ENCODE peak calls at places on chromosomes 16 and 17, in four cellular contexts. I is ovary; L is naive thymus-derived CD4-positive, alpha-beta T cell; M is IMR-90. U is an unnamed sample. For H3K4me1 and H3K9me3, the result is how much of the 10 kb centered on the place peaks cover.

GRCh38 chr17:7853693-7854043 is 1.2 kb upstream of the TMEM88 start:
- DNase-seq in M (no peak), L (peak), I (peak), U (no peak)

GRCh38 chr17:74165811-74166365 is 37.6 kb upstream of the RPL38 start:
- DNase-seq in M (no peak), I (no peak), L (no peak), U (no peak)

GRCh38 chr17:63623786-63624185 is 1.6 kb downstream of the MAP3K3 start:
- DNase-seq in M (no peak), I (no peak), L (no peak), U (no peak)

GRCh38 chr17:1994707-1995106 is 30.4 kb downstream of the RTN4RL1 start:
- DNase-seq in M (no peak), L (no peak), I (no peak), U (no peak)

GRCh38 chr17:10792156-10792555 is 11.7 kb downstream of the TMEM238L start:
- DNase-seq in L (no peak), M (no peak), I (no peak), U (peak)

GRCh38 chr16:82152641-82153094 is 17.4 kb downstream of the MPHOSPH6 start:
- DNase-seq in L (no peak), M (peak), I (no peak), U (peak)

GRCh38 chr16:11586856-11587642 is at the start of gene LITAF:
- DNase-seq in I (peak), M (peak), L (peak), U (peak)

GRCh38 chr16:2472885-2473284 is 1.8 kb downstream of the NTN3 start:
- DNase-seq in L (no peak), I (no peak), M (no peak), U (no peak)

GRCh38 chr17:59377410-59377809 is 46.0 kb downstream of the YPEL2 start:
- DNase-seq in I (no peak), M (peak), L (no peak), U (no peak)

GRCh38 chr17:76251478-76252039 is 11.3 kb upstream of the RNF157 start:
- DNase-seq in M (no peak), I (no peak), L (no peak), U (peak)

GRCh38 chr16:2846511-2847310 is 11.3 kb downstream of the PRSS22 start:
- DNase-seq in M (peak), I (no peak), L (no peak), U (no peak)

GRCh38 chr17:62821213-62822079 is 13.3 kb upstream of the MARCHF10 start:
- DNase-seq in L (no peak), I (no peak), M (no peak), U (no peak)

GRCh38 chr17:5122586-5123342 is 6.9 kb downstream of the USP6 start:
- DNase-seq in M (no peak), L (no peak), I (peak), U (peak)

GRCh38 chr17:78908426-78908825 is 5.4 kb upstream of the CEP295NL start:
- DNase-seq in M (no peak), L (no peak), I (no peak), U (no peak)

GRCh38 chr17:64042700-64043485 is 22.5 kb upstream of the ICAM2 start:
- DNase-seq in M (no peak), I (peak), L (no peak), U (no peak)

GRCh38 chr17:72387487-72387886 is 266.7 kb downstream of the SOX9 start:
- DNase-seq in L (no peak), I (no peak), M (peak), U (no peak)

GRCh38 chr17:44004077-44004760 is at the start of gene NAGS:
- DNase-seq in I (peak), L (no peak), M (no peak), U (peak)

GRCh38 chr17:43880420-43880991 is 26.8 kb downstream of the MPP2 start:
- DNase-seq in M (no peak), L (no peak), I (no peak), U (peak)

GRCh38 chr16:47143677-47144558 is at the start of gene NETO2:
- DNase-seq in I (peak), M (peak), L (peak), U (peak)

GRCh38 chr17:40993856-40994255 is at the start of gene KRTAP3-3:
- DNase-seq in I (no peak), M (no peak), L (no peak), U (no peak)

GRCh38 chr16:58317608-58318152 is 22.9 kb upstream of the PRSS54 start:
- DNase-seq in I (no peak), L (no peak), M (no peak), U (no peak)

GRCh38 chr17:46983782-46984181 is 4.7 kb upstream of the RPRML start:
- DNase-seq in M (no peak), I (no peak), L (no peak), U (no peak)

GRCh38 chr16:51120289-51121008 is 30.6 kb downstream of the SALL1 start:
- DNase-seq in M (no peak), I (no peak), L (no peak), U (no peak)

GRCh38 chr17:41689497-41690299 is 1.0 kb downstream of the EIF1 start:
- DNase-seq in L (peak), M (peak), I (no peak), U (peak)

GRCh38 chr16:855471-855870 is 54.9 kb upstream of the GNG13 start:
- DNase-seq in L (no peak), M (no peak), I (no peak), U (no peak)

DNA sequence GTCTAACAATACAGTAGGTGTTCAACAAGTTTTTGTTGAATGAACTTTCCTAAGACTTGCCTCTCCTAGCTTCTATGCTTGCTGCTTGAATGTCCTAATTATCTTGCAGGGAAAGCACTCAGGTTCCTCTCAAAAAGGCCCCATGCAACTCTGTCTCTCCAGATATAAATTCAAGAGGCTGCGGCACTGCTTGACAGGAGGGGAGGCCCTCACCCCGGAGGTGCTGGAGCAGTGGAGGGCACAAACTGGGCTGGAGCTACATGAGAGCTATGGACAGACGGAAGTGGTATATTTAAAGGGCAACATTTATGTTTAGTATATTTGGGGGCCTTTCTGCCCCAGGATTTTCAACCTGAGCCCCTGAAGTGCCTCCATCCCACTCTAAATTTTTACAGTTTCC is 14.4 kb downstream of the THUMPD1 start:
- DNase-seq in L (no peak), M (no peak), I (no peak), U (no peak)
- H3K4me1 ChIP-seq in L (under half), M (under half), I (under half), U (under half)

GRCh38 chr17:33475594-33475993 is 182.5 kb upstream of the ASIC2 start:
- DNase-seq in M (no peak), L (no peak), I (no peak), U (no peak)

GRCh38 chr17:33474789-33475188 is 181.7 kb upstream of the ASIC2 start:
- DNase-seq in M (no peak), L (no peak), I (no peak), U (no peak)

GRCh38 chr17:33469411-33469810 is 176.3 kb upstream of the ASIC2 start:
- DNase-seq in I (no peak), M (no peak), L (no peak), U (no peak)

GRCh38 chr17:33464669-33465275 is 171.7 kb upstream of the ASIC2 start:
- DNase-seq in L (no peak), M (no peak), I (no peak), U (no peak)

DNA sequence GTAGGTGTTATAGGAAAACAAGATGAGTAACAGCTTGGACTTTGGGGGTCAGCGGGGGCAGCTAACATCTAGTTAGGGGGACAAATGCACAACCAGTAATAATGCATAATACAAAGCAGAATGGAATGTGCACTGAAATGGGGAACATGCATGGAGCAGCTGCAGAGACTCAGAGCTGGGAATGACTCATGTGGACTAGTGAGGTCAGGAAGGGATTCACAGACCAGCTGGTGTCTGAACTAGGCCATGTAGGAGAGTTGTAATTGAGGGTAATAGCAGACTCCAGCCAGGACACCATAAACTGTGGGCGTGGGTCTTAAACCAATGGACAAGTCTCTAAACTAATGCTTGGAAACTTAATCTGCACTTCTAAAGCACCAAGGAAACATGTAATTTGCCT is 176.8 kb upstream of the ASIC2 start:
- DNase-seq in L (no peak), M (peak), I (no peak), U (peak)
- H3K4me3 ChIP-seq in L (no peak), M (no peak), I (no peak), U (no peak)

GRCh38 chr16:35239561-35239960 is 1780.1 kb downstream of the TP53TG3F start:
- DNase-seq in I (no peak), M (no peak), L (no peak), U (no peak)
- H3K9me3 ChIP-seq in I (under half), M (under half), L (under half), U (half or more)

GRCh38 chr17:77472837-77473214 is 332.1 kb downstream of the SEC14L1 start:
- DNase-seq in I (no peak), L (no peak), M (no peak), U (no peak)
- H3K4me1 ChIP-seq in I (half or more), L (half or more), M (half or more), U (under half)

GRCh38 chr16:66752958-66753357 is 1.5 kb upstream of the DYNC1LI2 start:
- DNase-seq in M (no peak), L (no peak), I (no peak), U (no peak)

GRCh38 chr16:66751992-66752322 is 548 bp upstream of the DYNC1LI2 start:
- DNase-seq in M (no peak), I (no peak), L (no peak), U (no peak)

GRCh38 chr16:66754211-66754610 is 2.8 kb upstream of the DYNC1LI2 start:
- DNase-seq in M (no peak), L (no peak), I (no peak), U (no peak)

GRCh38 chr16:66751135-66751991 is at the start of gene DYNC1LI2:
- DNase-seq in I (peak), M (peak), L (peak), U (peak)

DNA sequence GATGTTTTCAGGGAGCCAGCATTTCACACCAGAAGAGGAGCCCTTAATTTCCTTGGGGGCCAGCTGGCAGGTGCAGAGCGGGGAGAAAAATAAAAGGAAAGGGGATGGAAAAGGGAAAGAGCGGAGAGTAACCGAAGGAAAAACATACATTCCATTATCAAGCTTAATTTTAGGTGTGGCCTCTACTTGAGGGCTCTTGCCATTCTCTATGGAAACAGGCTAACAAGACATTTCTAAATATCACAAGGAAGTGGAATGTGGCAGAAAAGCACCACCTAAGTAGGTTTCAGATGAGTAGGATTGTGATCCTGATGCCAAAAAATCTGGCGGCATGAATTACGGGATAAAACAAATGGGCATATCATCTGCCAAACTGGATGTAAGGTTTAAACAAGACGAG is 970 bp upstream of the DYNC1LI2 start:
- DNase-seq in I (no peak), L (no peak), M (no peak), U (no peak)
- H3K4me3 ChIP-seq in I (no peak), L (no peak), M (no peak), U (no peak)